ENCODE peak calls at places on chromosomes 5 and 9, in four cellular contexts. L is HepG2, H is K562, F is H1. I is an unnamed sample.

GRCh38 chr9:98330831-98331230 is 75.4 kb upstream of the TBC1D2 start:
- DNase-seq in L (no peak), H (no peak), F (no peak), I (no peak)

GRCh38 chr9:129069128-129069824 is 11.6 kb upstream of the DOLPP1 start:
- DNase-seq in L (no peak), H (peak; percentile 86), F (no peak), I (no peak)

GRCh38 chr9:12439267-12439666 is 253.9 kb upstream of the TYRP1 start:
- DNase-seq in L (no peak), H (no peak), F (no peak), I (no peak)

GRCh38 chr9:12699529-12699928 is 6.3 kb downstream of the TYRP1 start:
- DNase-seq in L (no peak), H (no peak), F (no peak), I (no peak)

GRCh38 chr5:149240354-149240998 is 31.2 kb upstream of the AFAP1L1 start:
- DNase-seq in L (no peak), H (no peak), F (no peak), I (no peak)

GRCh38 chr5:151664694-151665583 is 21.8 kb downstream of the SPARC start:
- DNase-seq in L (no peak), H (no peak), F (no peak), I (no peak)

GRCh38 chr9:116073826-116074225 is 79.8 kb upstream of the PAPPA start:
- DNase-seq in L (no peak), H (no peak), F (no peak), I (no peak)

GRCh38 chr9:99491408-99492259 is 269.6 kb downstream of the SEC61B start:
- DNase-seq in L (no peak), H (no peak), F (no peak), I (no peak)

GRCh38 chr5:119323630-119324000 is 32.2 kb upstream of the TNFAIP8 start:
- DNase-seq in L (no peak), H (no peak), F (no peak), I (no peak)
- TF ChIP-seq YY1 in L (no peak), H (no peak), F (no peak), I (no peak)

DNA sequence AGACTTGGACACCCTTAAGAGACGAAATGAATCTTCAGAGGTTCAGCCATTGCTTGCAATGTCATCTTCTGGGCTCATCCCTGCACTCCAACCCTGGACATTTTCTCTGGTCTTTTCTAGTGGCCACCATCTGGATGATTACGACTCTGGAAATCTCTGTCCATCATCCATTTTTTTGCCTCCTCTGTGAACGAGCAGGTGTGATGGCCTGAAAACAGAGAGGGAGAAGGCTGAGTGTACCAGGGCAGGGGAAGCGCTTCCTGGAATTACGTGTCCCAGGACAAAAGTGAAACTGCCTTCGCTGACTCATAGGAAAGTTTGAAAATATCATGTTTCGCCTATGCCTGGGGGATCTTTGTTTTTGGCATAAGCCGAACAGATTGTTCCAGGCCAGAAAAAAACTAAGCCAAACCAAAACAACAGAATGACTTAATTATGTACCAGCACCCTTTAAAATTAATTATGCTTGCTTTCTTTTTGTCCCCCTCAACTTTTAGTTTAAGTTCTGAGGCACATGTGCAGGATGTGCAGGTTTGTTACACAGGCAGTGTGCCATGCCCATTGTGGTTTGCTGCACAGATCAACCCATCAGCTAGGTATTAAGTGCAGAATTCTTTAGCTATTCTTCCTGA is 31.9 kb downstream of the ANKRD33B start:
- DNase-seq in L (peak; percentile 24), H (no peak), F (no peak), I (peak; percentile 75)
- TF ChIP-seq CEBPB in L (no peak), H (no peak), F (no peak), I (peak; percentile 52)

DNA sequence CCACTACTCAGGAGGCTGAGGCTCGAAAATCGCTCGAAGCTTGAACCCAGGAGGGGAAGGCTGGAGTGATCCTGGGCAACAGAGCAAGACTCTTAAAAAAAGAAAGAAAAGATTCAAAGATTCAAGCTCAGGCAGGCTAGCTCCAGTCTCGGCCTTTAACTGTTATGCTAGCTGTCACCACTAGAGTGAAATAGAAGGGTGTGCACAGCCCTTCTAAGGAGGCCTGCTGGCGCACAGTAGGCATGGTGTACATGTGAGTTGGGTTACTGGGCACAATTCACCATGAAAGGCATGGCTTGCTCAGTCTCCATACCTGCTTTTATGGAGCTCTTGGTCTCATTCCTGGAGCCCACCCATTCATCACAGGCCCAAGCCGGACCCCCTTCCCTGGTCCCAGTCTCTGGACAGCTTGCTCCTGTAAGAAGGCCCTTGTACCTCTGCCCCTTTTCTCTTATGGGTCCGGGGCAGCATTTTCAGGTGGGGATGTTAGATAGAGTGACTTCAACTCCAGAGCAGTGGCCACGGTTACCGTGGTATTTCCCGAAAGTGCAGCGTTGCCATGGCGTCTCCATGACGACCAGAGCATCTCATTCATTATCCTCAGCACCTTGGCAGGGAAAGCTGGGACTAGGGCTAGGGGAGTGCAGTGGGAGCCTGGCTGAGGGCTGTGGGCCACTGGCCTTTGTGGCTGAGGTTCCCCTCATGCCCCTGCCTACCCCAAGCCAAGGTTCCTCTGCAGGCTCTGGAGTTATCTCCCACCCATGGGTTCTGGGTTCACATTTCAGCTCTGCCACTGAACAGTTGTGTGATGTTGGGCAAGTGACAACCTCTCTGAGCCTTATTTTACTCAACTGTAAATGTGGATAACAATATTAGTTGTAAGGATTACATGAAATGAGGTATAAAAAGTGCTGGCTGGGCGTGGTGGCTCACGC is 5.7 kb downstream of the NDST1 start:
- DNase-seq in L (no peak), H (peak; percentile 65), F (no peak), I (no peak)
- TF ChIP-seq YY1 in L (no peak), H (no peak), F (no peak), I (no peak)

GRCh38 chr5:179115845-179116524 is 55.8 kb downstream of the ZNF354C start:
- DNase-seq in L (no peak), H (no peak), F (no peak), I (no peak)
- TF ChIP-seq CEBPB in L (no peak), H (no peak), F (no peak), I (no peak)

GRCh38 chr9:114291064-114291474 is 31.8 kb upstream of the ORM1 start:
- DNase-seq in L (peak; percentile 61), H (peak; percentile 81), F (peak; percentile 97), I (peak; percentile 51)
- TF ChIP-seq YY1 in L (no peak), H (no peak), F (no peak), I (no peak)

I was measured in HCT116.